ENCODE peak calls at places on chromosomes 1 and 21, in seven cellular contexts. Z, W, J, H, O, L and D are unnamed samples.

GRCh38 chr1:36134805-36135339 is 9.8 kb upstream of the COL8A2 start:
- DNase-seq in Z (peak), O (peak), L (no peak), W (no peak), H (peak), J (peak), D (no peak)

GRCh38 chr1:99919221-99919620 is 50.6 kb upstream of the SLC35A3 start:
- DNase-seq in O (peak), H (no peak), Z (no peak), L (no peak), W (no peak), J (no peak), D (no peak)

GRCh38 chr1:87560961-87561360 is 232.3 kb downstream of the LMO4 start:
- DNase-seq in W (no peak), O (no peak), L (no peak), Z (no peak), J (no peak), H (no peak), D (no peak)

GRCh38 chr1:14366361-14367018 is 232.0 kb upstream of the KAZN start:
- DNase-seq in Z (no peak), J (peak), O (no peak), L (no peak), H (no peak), W (no peak), D (no peak)

GRCh38 chr1:12477936-12478611 is 139.9 kb downstream of the DHRS3 start:
- DNase-seq in Z (peak), H (no peak), W (no peak), L (no peak), O (peak), J (peak), D (peak)

GRCh38 chr21:16842716-16843115 is 670.1 kb upstream of the CXADR start:
- DNase-seq in O (no peak), L (no peak), W (no peak), H (no peak), Z (no peak), J (no peak), D (no peak)

GRCh38 chr1:26584022-26584485 is 54.5 kb downstream of the RPS6KA1 start:
- DNase-seq in W (no peak), O (peak), J (no peak), L (no peak), H (peak), Z (no peak), D (no peak)

GRCh38 chr1:234645964-234646363 is 36.0 kb upstream of the IRF2BP2 start:
- DNase-seq in L (no peak), O (no peak), H (no peak), W (no peak), Z (no peak), J (no peak), D (no peak)

GRCh38 chr1:151934048-151934493 is 24.8 kb upstream of the THEM4 start:
- DNase-seq in O (peak), Z (peak), J (no peak), L (peak), H (peak), W (no peak), D (peak)

GRCh38 chr1:20834780-20835179 is 47.7 kb upstream of the HP1BP3 start:
- DNase-seq in H (no peak), W (no peak), L (no peak), O (no peak), J (no peak), Z (no peak), D (no peak)

GRCh38 chr21:44087426-44088400 is 19.5 kb upstream of the PWP2 start:
- DNase-seq in H (no peak), Z (no peak), W (no peak), O (no peak), J (no peak), L (no peak), D (no peak)

GRCh38 chr21:44574457-44575306 is 1.2 kb downstream of the KRTAP10-4 start:
- DNase-seq in O (peak), L (no peak), J (no peak), W (no peak), Z (no peak), H (no peak), D (no peak)

GRCh38 chr21:35257413-35257812 is 208.3 kb upstream of the RUNX1 start:
- DNase-seq in H (no peak), L (no peak), Z (peak), J (peak), W (no peak), O (peak), D (peak)

GRCh38 chr1:218751208-218751948 is 406.2 kb downstream of the TGFB2 start:
- DNase-seq in W (no peak), L (no peak), O (no peak), H (no peak), Z (no peak), J (no peak), D (no peak)

GRCh38 chr1:87024936-87025537 is 110.6 kb downstream of the HS2ST1 start:
- DNase-seq in O (peak), W (no peak), Z (no peak), H (no peak), J (peak), L (no peak), D (no peak)

GRCh38 chr1:99843760-99844159 is 6.4 kb upstream of the AGL start:
- DNase-seq in H (no peak), Z (no peak), O (no peak), L (no peak), J (no peak), W (no peak), D (no peak)

GRCh38 chr1:54200519-54200997 is 591 bp downstream of the MRPL37 start:
- DNase-seq in H (no peak), Z (no peak), J (no peak), L (no peak), O (peak), W (no peak), D (no peak)

GRCh38 chr1:202155478-202156021 is 4.9 kb downstream of the PTPN7 start:
- DNase-seq in H (no peak), W (no peak), O (peak), Z (no peak), J (no peak), L (no peak), D (no peak)

GRCh38 chr1:55257958-55258357 is 42.8 kb upstream of the USP24 start:
- DNase-seq in O (no peak), J (no peak), W (peak), H (peak), Z (no peak), L (no peak), D (no peak)

GRCh38 chr1:67162954-67163353 is 3.3 kb upstream of the IL23R start:
- DNase-seq in L (no peak), O (peak), Z (no peak), J (no peak), W (no peak), H (peak), D (no peak)

GRCh38 chr1:198443374-198444233 is 96.9 kb downstream of the ATP6V1G3 start:
- DNase-seq in L (no peak), H (no peak), O (peak), J (peak), W (no peak), Z (no peak), D (peak)

GRCh38 chr1:184660462-184661191 is 94.0 kb downstream of the EDEM3 start:
- DNase-seq in Z (no peak), L (no peak), O (no peak), J (no peak), W (no peak), H (no peak), D (no peak)